ENCODE peak calls at places on chromosomes 6 and 20, in five cellular contexts. One of them, this sample, is unnamed.

GRCh38 chr20:58826271-58826670 is 24.4 kb downstream of the GNAS-AS1 start:
- DNase-seq in left ventricle myocardium inferior: no peak
- DNase-seq in Peyer's patch: no peak
- DNase-seq in breast epithelium: no peak
- DNase-seq in osteoblast: no peak
- DNase-seq in this sample: no peak

GRCh38 chr6:34240329-34241248 is 3.9 kb downstream of the HMGA1 start:
- DNase-seq in left ventricle myocardium inferior: no peak
- DNase-seq in Peyer's patch: no peak
- DNase-seq in breast epithelium: peak
- DNase-seq in osteoblast: peak
- DNase-seq in this sample: peak

GRCh38 chr6:160926281-160927276 is 65.0 kb upstream of the MAP3K4 start:
- DNase-seq in left ventricle myocardium inferior: no peak
- DNase-seq in Peyer's patch: no peak
- DNase-seq in breast epithelium: no peak
- DNase-seq in osteoblast: no peak
- DNase-seq in this sample: no peak

GRCh38 chr20:16064991-16065707 is 508.1 kb downstream of the KIF16B start:
- DNase-seq in left ventricle myocardium inferior: no peak
- DNase-seq in Peyer's patch: no peak
- DNase-seq in breast epithelium: no peak
- DNase-seq in osteoblast: no peak
- DNase-seq in this sample: no peak

GRCh38 chr6:75855047-75855446 is 106.0 kb downstream of the MYO6 start:
- DNase-seq in left ventricle myocardium inferior: no peak
- DNase-seq in Peyer's patch: no peak
- DNase-seq in breast epithelium: no peak
- DNase-seq in osteoblast: peak
- DNase-seq in this sample: no peak

GRCh38 chr6:117270960-117271507 is 5.7 kb downstream of the VGLL2 start:
- DNase-seq in left ventricle myocardium inferior: no peak
- DNase-seq in Peyer's patch: no peak
- DNase-seq in breast epithelium: no peak
- DNase-seq in osteoblast: no peak
- DNase-seq in this sample: no peak

GRCh38 chr6:35498407-35499045 is 1.6 kb upstream of the TEAD3 start:
- DNase-seq in left ventricle myocardium inferior: no peak
- DNase-seq in Peyer's patch: no peak
- DNase-seq in breast epithelium: no peak
- DNase-seq in osteoblast: peak
- DNase-seq in this sample: no peak

GRCh38 chr20:44643596-44644383 is 7.7 kb downstream of the ADA start:
- DNase-seq in left ventricle myocardium inferior: peak
- DNase-seq in Peyer's patch: peak
- DNase-seq in breast epithelium: no peak
- DNase-seq in osteoblast: peak
- DNase-seq in this sample: peak

GRCh38 chr6:169933839-169934698 is 182.6 kb downstream of the ERMARD start:
- DNase-seq in left ventricle myocardium inferior: peak
- DNase-seq in Peyer's patch: no peak
- DNase-seq in breast epithelium: peak
- DNase-seq in osteoblast: no peak
- DNase-seq in this sample: no peak

GRCh38 chr20:8287328-8287727 is 155.3 kb downstream of the PLCB1 start:
- DNase-seq in left ventricle myocardium inferior: no peak
- DNase-seq in Peyer's patch: no peak
- DNase-seq in breast epithelium: no peak
- DNase-seq in osteoblast: no peak
- DNase-seq in this sample: no peak

GRCh38 chr6:80434951-80435350 is 328.5 kb downstream of the BCKDHB start:
- DNase-seq in left ventricle myocardium inferior: no peak
- DNase-seq in Peyer's patch: no peak
- DNase-seq in breast epithelium: no peak
- DNase-seq in osteoblast: peak
- DNase-seq in this sample: no peak

GRCh38 chr20:43960231-43960630 is 45.6 kb downstream of the TOX2 start:
- DNase-seq in left ventricle myocardium inferior: no peak
- DNase-seq in Peyer's patch: no peak
- DNase-seq in breast epithelium: no peak
- DNase-seq in osteoblast: no peak
- DNase-seq in this sample: no peak

GRCh38 chr6:149249370-149250357 is 67.8 kb upstream of the TAB2 start:
- DNase-seq in left ventricle myocardium inferior: no peak
- DNase-seq in Peyer's patch: no peak
- DNase-seq in breast epithelium: no peak
- DNase-seq in osteoblast: no peak
- DNase-seq in this sample: no peak

GRCh38 chr20:62631336-62632317 is 10.7 kb upstream of the SLCO4A1 start:
- DNase-seq in left ventricle myocardium inferior: no peak
- DNase-seq in Peyer's patch: no peak
- DNase-seq in breast epithelium: no peak
- DNase-seq in osteoblast: no peak
- DNase-seq in this sample: no peak

GRCh38 chr20:25223179-25223661 is 24.7 kb upstream of the PYGB start:
- DNase-seq in left ventricle myocardium inferior: no peak
- DNase-seq in Peyer's patch: no peak
- DNase-seq in breast epithelium: no peak
- DNase-seq in osteoblast: peak
- DNase-seq in this sample: no peak

GRCh38 chr20:745683-746301 is 22.5 kb downstream of the SLC52A3 start:
- DNase-seq in left ventricle myocardium inferior: no peak
- DNase-seq in Peyer's patch: no peak
- DNase-seq in breast epithelium: no peak
- DNase-seq in osteoblast: no peak
- DNase-seq in this sample: no peak

GRCh38 chr6:127690092-127690491 is 113.1 kb downstream of the C6orf58 start:
- DNase-seq in left ventricle myocardium inferior: no peak
- DNase-seq in Peyer's patch: no peak
- DNase-seq in breast epithelium: no peak
- DNase-seq in osteoblast: no peak
- DNase-seq in this sample: no peak

GRCh38 chr6:125114248-125114858 is 39.2 kb upstream of the TPD52L1 start:
- DNase-seq in left ventricle myocardium inferior: no peak
- DNase-seq in Peyer's patch: no peak
- DNase-seq in breast epithelium: no peak
- DNase-seq in osteoblast: no peak
- DNase-seq in this sample: no peak

GRCh38 chr6:159726196-159726917 is 949 bp upstream of the WTAP start:
- DNase-seq in left ventricle myocardium inferior: no peak
- DNase-seq in Peyer's patch: no peak
- DNase-seq in breast epithelium: no peak
- DNase-seq in osteoblast: peak
- DNase-seq in this sample: no peak

GRCh38 chr20:19633985-19634384 is 124.1 kb upstream of the RIN2 start:
- DNase-seq in left ventricle myocardium inferior: no peak
- DNase-seq in Peyer's patch: no peak
- DNase-seq in breast epithelium: no peak
- DNase-seq in osteoblast: peak
- DNase-seq in this sample: no peak

GRCh38 chr20:9458075-9458818 is 56.1 kb upstream of the LAMP5 start:
- DNase-seq in left ventricle myocardium inferior: no peak
- DNase-seq in Peyer's patch: no peak
- DNase-seq in breast epithelium: no peak
- DNase-seq in osteoblast: no peak
- DNase-seq in this sample: no peak

GRCh38 chr6:109389650-109390274 is 7.5 kb upstream of the CD164 start:
- DNase-seq in left ventricle myocardium inferior: no peak
- DNase-seq in Peyer's patch: no peak
- DNase-seq in breast epithelium: no peak
- DNase-seq in osteoblast: peak
- DNase-seq in this sample: no peak

GRCh38 chr6:53623497-53623896 is 42.1 kb downstream of the KLHL31 start:
- DNase-seq in left ventricle myocardium inferior: no peak
- DNase-seq in Peyer's patch: no peak
- DNase-seq in breast epithelium: no peak
- DNase-seq in osteoblast: peak
- DNase-seq in this sample: no peak

GRCh38 chr6:12602951-12603710 is 113.4 kb upstream of the PHACTR1 start:
- DNase-seq in left ventricle myocardium inferior: no peak
- DNase-seq in Peyer's patch: no peak
- DNase-seq in breast epithelium: no peak
- DNase-seq in osteoblast: no peak
- DNase-seq in this sample: no peak

GRCh38 chr6:12598919-12599318 is 117.6 kb upstream of the PHACTR1 start:
- DNase-seq in left ventricle myocardium inferior: no peak
- DNase-seq in Peyer's patch: no peak
- DNase-seq in breast epithelium: no peak
- DNase-seq in osteoblast: no peak
- DNase-seq in this sample: no peak

GRCh38 chr6:12602342-12602741 is 114.2 kb upstream of the PHACTR1 start:
- DNase-seq in left ventricle myocardium inferior: no peak
- DNase-seq in Peyer's patch: no peak
- DNase-seq in breast epithelium: no peak
- DNase-seq in osteoblast: no peak
- DNase-seq in this sample: no peak

GRCh38 chr6:12603711-12604049 is 112.9 kb upstream of the PHACTR1 start:
- DNase-seq in left ventricle myocardium inferior: no peak
- DNase-seq in Peyer's patch: no peak
- DNase-seq in breast epithelium: no peak
- DNase-seq in osteoblast: no peak
- DNase-seq in this sample: no peak

DNA sequence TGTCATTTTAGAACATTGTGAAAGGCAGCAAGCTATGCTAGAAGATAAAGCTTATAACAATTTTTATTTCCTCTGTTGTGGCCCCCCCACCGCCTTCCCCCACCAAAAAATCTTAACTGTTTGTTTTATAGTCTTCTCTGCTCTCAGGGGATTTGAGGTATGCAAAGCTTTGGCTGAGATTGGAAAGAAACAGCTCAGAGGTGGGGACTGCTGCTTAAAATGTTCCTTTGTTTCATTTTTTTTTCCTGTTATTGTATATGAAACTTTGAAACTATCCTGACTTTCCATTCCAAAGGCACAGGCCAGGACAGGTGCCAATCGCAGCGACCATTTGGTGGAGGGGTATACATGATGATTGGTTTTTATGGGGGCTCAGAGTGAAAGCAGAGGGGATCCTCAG is 114.7 kb upstream of the PHACTR1 start:
- DNase-seq in left ventricle myocardium inferior: no peak
- DNase-seq in Peyer's patch: no peak
- DNase-seq in breast epithelium: no peak
- DNase-seq in osteoblast: no peak
- DNase-seq in this sample: no peak
- H3K4me3 ChIP-seq in left ventricle myocardium inferior: no peak
- H3K4me3 ChIP-seq in Peyer's patch: no peak
- H3K4me3 ChIP-seq in breast epithelium: no peak
- H3K4me3 ChIP-seq in osteoblast: no peak
- H3K4me3 ChIP-seq in this sample: no peak

GRCh38 chr6:97658090-97658489 is 375.1 kb upstream of the MMS22L start:
- DNase-seq in left ventricle myocardium inferior: no peak
- DNase-seq in Peyer's patch: no peak
- DNase-seq in breast epithelium: no peak
- DNase-seq in osteoblast: no peak
- DNase-seq in this sample: no peak
- H3K27ac ChIP-seq in left ventricle myocardium inferior: no peak
- H3K27ac ChIP-seq in Peyer's patch: no peak
- H3K27ac ChIP-seq in breast epithelium: no peak
- H3K27ac ChIP-seq in osteoblast: no peak
- H3K27ac ChIP-seq in this sample: no peak

GRCh38 chr6:115891704-115892225 is 168.9 kb downstream of the FRK start:
- DNase-seq in left ventricle myocardium inferior: no peak
- DNase-seq in Peyer's patch: no peak
- DNase-seq in breast epithelium: no peak
- DNase-seq in osteoblast: no peak
- DNase-seq in this sample: no peak

GRCh38 chr6:115899883-115900282 is 160.8 kb downstream of the FRK start:
- DNase-seq in left ventricle myocardium inferior: no peak
- DNase-seq in Peyer's patch: no peak
- DNase-seq in breast epithelium: no peak
- DNase-seq in osteoblast: no peak
- DNase-seq in this sample: no peak

GRCh38 chr6:115894426-115894992 is 166.2 kb downstream of the FRK start:
- DNase-seq in left ventricle myocardium inferior: no peak
- DNase-seq in Peyer's patch: no peak
- DNase-seq in breast epithelium: no peak
- DNase-seq in osteoblast: no peak
- DNase-seq in this sample: no peak

GRCh38 chr6:115898246-115898645 is 162.4 kb downstream of the FRK start:
- DNase-seq in left ventricle myocardium inferior: no peak
- DNase-seq in Peyer's patch: no peak
- DNase-seq in breast epithelium: no peak
- DNase-seq in osteoblast: no peak
- DNase-seq in this sample: no peak

GRCh38 chr6:115896538-115897129 is 164.1 kb downstream of the FRK start:
- DNase-seq in left ventricle myocardium inferior: no peak
- DNase-seq in Peyer's patch: no peak
- DNase-seq in breast epithelium: no peak
- DNase-seq in osteoblast: no peak
- DNase-seq in this sample: no peak
- TF ChIP-seq CTCF in left ventricle myocardium inferior: peak
- TF ChIP-seq CTCF in Peyer's patch: peak
- TF ChIP-seq CTCF in breast epithelium: peak
- TF ChIP-seq CTCF in osteoblast: peak
- TF ChIP-seq CTCF in this sample: peak

GRCh38 chr6:10722820-10723651 is at the start of gene TMEM14C:
- DNase-seq in left ventricle myocardium inferior: peak
- DNase-seq in Peyer's patch: peak
- DNase-seq in breast epithelium: peak
- DNase-seq in osteoblast: peak
- DNase-seq in this sample: peak

GRCh38 chr6:10722570-10722819 is 375 bp upstream of the TMEM14C start:
- DNase-seq in left ventricle myocardium inferior: no peak
- DNase-seq in Peyer's patch: no peak
- DNase-seq in breast epithelium: no peak
- DNase-seq in osteoblast: no peak
- DNase-seq in this sample: no peak

GRCh38 chr6:10721850-10722569 is 860 bp upstream of the TMEM14C start:
- DNase-seq in left ventricle myocardium inferior: no peak
- DNase-seq in Peyer's patch: no peak
- DNase-seq in breast epithelium: no peak
- DNase-seq in osteoblast: no peak
- DNase-seq in this sample: no peak

GRCh38 chr6:10719386-10720228 is 3.3 kb upstream of the TMEM14C start:
- DNase-seq in left ventricle myocardium inferior: peak
- DNase-seq in Peyer's patch: no peak
- DNase-seq in breast epithelium: no peak
- DNase-seq in osteoblast: no peak
- DNase-seq in this sample: peak

DNA sequence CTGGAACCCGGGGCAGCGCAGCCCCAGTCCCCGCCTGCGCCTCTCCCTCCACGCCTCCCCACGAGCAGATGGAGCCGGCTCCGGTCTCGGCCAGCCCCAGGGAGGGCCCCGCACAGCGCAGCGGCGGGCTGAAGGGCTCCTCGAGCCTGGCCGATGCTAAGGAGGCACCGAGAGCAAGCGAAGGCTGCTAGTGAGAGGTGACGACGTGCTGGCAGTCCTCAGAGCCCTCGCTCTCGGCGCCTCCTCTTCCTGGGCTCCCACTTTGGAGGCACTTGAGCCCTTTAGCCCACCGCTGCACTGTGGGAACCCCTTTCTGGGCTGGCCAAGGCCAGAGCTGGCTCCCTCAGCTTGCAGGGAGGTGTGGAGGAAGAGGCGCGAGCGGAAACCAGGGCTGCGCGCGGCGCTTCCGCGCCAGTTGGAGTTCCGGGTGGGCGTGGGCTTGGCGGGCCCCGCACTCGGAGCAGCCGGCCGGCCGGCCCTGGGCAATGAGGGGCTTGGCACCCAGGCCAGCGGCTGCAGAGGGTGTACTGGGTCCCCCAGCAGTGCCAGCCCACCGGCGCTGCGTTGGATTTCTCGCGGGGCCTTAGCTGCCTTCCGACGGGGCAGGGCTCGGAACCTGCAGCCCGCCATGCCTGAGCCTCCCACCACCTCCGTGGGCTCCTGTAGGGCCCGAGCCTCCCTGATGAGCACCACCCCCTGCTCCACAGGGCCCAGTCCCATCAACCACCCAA is 2.5 kb upstream of the TMEM14C start:
- DNase-seq in left ventricle myocardium inferior: peak
- DNase-seq in Peyer's patch: peak
- DNase-seq in breast epithelium: no peak
- DNase-seq in osteoblast: no peak
- DNase-seq in this sample: peak
- H3K4me3 ChIP-seq in left ventricle myocardium inferior: peak
- H3K4me3 ChIP-seq in Peyer's patch: peak
- H3K4me3 ChIP-seq in breast epithelium: peak
- H3K4me3 ChIP-seq in osteoblast: peak
- H3K4me3 ChIP-seq in this sample: peak